ENCODE peak calls at places on chromosomes 13 and 19, in six cellular contexts. H is mucosa of gallbladder, B is fibroblast of lung, O is left lung, Y is left colon, U is smooth muscle cell of the brain vasculature. F is an unnamed sample.

GRCh38 chr19:49896863-49897621 is at the start of gene IL4I1:
- DNase-seq in H (no peak), B (no peak), O (no peak), Y (no peak), U (no peak), F (no peak)

GRCh38 chr19:46002678-46003275 is 7.5 kb downstream of the CCDC61 start:
- DNase-seq in H (no peak), B (no peak), O (peak), Y (no peak), U (no peak), F (no peak)

GRCh38 chr19:15452111-15453047 is 2.6 kb upstream of the WIZ start:
- DNase-seq in H (peak), B (peak), O (peak), Y (peak), U (peak), F (peak)

GRCh38 chr19:46137915-46138473 is 10.0 kb upstream of the IGFL2 start:
- DNase-seq in H (no peak), B (no peak), O (no peak), Y (no peak), U (no peak), F (no peak)

GRCh38 chr19:58182989-58183821 is at the start of gene ZNF274:
- DNase-seq in H (peak), B (peak), O (peak), Y (peak), U (peak), F (peak)

GRCh38 chr19:31586282-31586681 is 237.0 kb upstream of the TSHZ3 start:
- DNase-seq in H (no peak), B (peak), O (no peak), Y (no peak), U (no peak), F (no peak)

GRCh38 chr19:3554254-3555083 is 2.9 kb downstream of the MFSD12 start:
- DNase-seq in H (no peak), B (no peak), O (no peak), Y (no peak), U (no peak), F (no peak)

GRCh38 chr13:35768126-35768525 is 291.6 kb upstream of the MAB21L1 start:
- DNase-seq in H (no peak), B (no peak), O (no peak), Y (no peak), U (no peak), F (no peak)

GRCh38 chr13:40667622-40667978 is 1.2 kb upstream of the FOXO1 start:
- DNase-seq in H (no peak), B (no peak), O (no peak), Y (peak), U (no peak), F (no peak)

GRCh38 chr19:29118384-29118783 is 94.6 kb downstream of the UQCRFS1 start:
- DNase-seq in H (no peak), B (no peak), O (no peak), Y (no peak), U (no peak), F (no peak)

GRCh38 chr19:12802267-12803106 is 618 bp downstream of the THSD8 start:
- DNase-seq in H (no peak), B (no peak), O (peak), Y (peak), U (no peak), F (no peak)

GRCh38 chr13:60663788-60664187 is 266.8 kb downstream of the TDRD3 start:
- DNase-seq in H (no peak), B (no peak), O (no peak), Y (no peak), U (no peak), F (no peak)

GRCh38 chr13:80737513-80737912 is 396.6 kb upstream of the SPRY2 start:
- DNase-seq in H (no peak), B (peak), O (no peak), Y (no peak), U (no peak), F (no peak)

GRCh38 chr19:33813391-33814101 is 16.9 kb downstream of the KCTD15 start:
- DNase-seq in H (no peak), B (no peak), O (no peak), Y (no peak), U (no peak), F (no peak)

GRCh38 chr13:33637978-33638743 is 179.8 kb upstream of the RFC3 start:
- DNase-seq in H (no peak), B (peak), O (no peak), Y (no peak), U (no peak), F (no peak)

GRCh38 chr13:32045963-32046785 is 14.6 kb downstream of the FRY start:
- DNase-seq in H (peak), B (peak), O (no peak), Y (no peak), U (no peak), F (no peak)

GRCh38 chr19:1390594-1391423 is 7.1 kb downstream of the NDUFS7 start:
- DNase-seq in H (no peak), B (no peak), O (no peak), Y (no peak), U (no peak), F (no peak)

GRCh38 chr19:45676851-45677263 is 8.8 kb downstream of the GIPR start:
- DNase-seq in H (no peak), B (no peak), O (peak), Y (peak), U (no peak), F (no peak)

GRCh38 chr19:1122972-1123363 is 19.2 kb downstream of the GPX4 start:
- DNase-seq in H (no peak), B (peak), O (peak), Y (peak), U (no peak), F (peak)

GRCh38 chr19:1465191-1466016 is 13.6 kb downstream of the C19orf25 start:
- DNase-seq in H (peak), B (peak), O (peak), Y (peak), U (no peak), F (no peak)

GRCh38 chr19:782195-783043 is 14.8 kb upstream of the PTBP1 start:
- DNase-seq in H (peak), B (peak), O (no peak), Y (no peak), U (no peak), F (no peak)